ENCODE peak calls at places on chromosomes 6 and 20, in five cellular contexts. One of them, this sample, is unnamed.

GRCh38 chr6:23445157-23445710 is 680.8 kb upstream of the NRSN1 start:
- DNase-seq in right cardiac atrium: peak; percentile 19
- DNase-seq in H7: no peak
- DNase-seq in left lung: no peak
- DNase-seq in pancreas: no peak
- DNase-seq in this sample: no peak

GRCh38 chr6:135192256-135193174 is 11.4 kb downstream of the MYB start:
- DNase-seq in right cardiac atrium: no peak
- DNase-seq in H7: no peak
- DNase-seq in left lung: no peak
- DNase-seq in pancreas: no peak
- DNase-seq in this sample: no peak

GRCh38 chr20:6014957-6015356 is 38.9 kb downstream of the LRRN4 start:
- DNase-seq in right cardiac atrium: no peak
- DNase-seq in H7: no peak
- DNase-seq in left lung: no peak
- DNase-seq in pancreas: no peak
- DNase-seq in this sample: no peak

GRCh38 chr6:31004794-31005193 is 5.5 kb upstream of the MUC22 start:
- DNase-seq in right cardiac atrium: no peak
- DNase-seq in H7: no peak
- DNase-seq in left lung: no peak
- DNase-seq in pancreas: no peak
- DNase-seq in this sample: no peak

GRCh38 chr6:36979343-36979742 is 6.7 kb downstream of the MTCH1 start:
- DNase-seq in right cardiac atrium: peak; percentile 76
- DNase-seq in H7: peak; percentile 65
- DNase-seq in left lung: no peak
- DNase-seq in pancreas: peak; percentile 76
- DNase-seq in this sample: peak; percentile 83

GRCh38 chr6:87151786-87152527 is 3.4 kb upstream of the ZNF292 start:
- DNase-seq in right cardiac atrium: peak; percentile 89
- DNase-seq in H7: peak; percentile 76
- DNase-seq in left lung: peak; percentile 94
- DNase-seq in pancreas: peak; percentile 56
- DNase-seq in this sample: peak; percentile 74

GRCh38 chr6:44285552-44286284 is 15.5 kb downstream of the TMEM151B start:
- DNase-seq in right cardiac atrium: no peak
- DNase-seq in H7: peak; percentile 83
- DNase-seq in left lung: no peak
- DNase-seq in pancreas: no peak
- DNase-seq in this sample: no peak

GRCh38 chr6:20534295-20534897 is at the start of gene CDKAL1:
- DNase-seq in right cardiac atrium: peak; percentile 94
- DNase-seq in H7: peak; percentile 58
- DNase-seq in left lung: peak; percentile 89
- DNase-seq in pancreas: peak; percentile 86
- DNase-seq in this sample: peak; percentile 94

GRCh38 chr6:55913213-55914195 is 38.1 kb upstream of the BMP5 start:
- DNase-seq in right cardiac atrium: no peak
- DNase-seq in H7: peak; percentile 48
- DNase-seq in left lung: no peak
- DNase-seq in pancreas: no peak
- DNase-seq in this sample: no peak

GRCh38 chr6:7138921-7139358 is 31.2 kb downstream of the RREB1 start:
- DNase-seq in right cardiac atrium: no peak
- DNase-seq in H7: peak; percentile 73
- DNase-seq in left lung: no peak
- DNase-seq in pancreas: peak; percentile 81
- DNase-seq in this sample: no peak

GRCh38 chr6:107187630-107188029 is 72.3 kb upstream of the BEND3 start:
- DNase-seq in right cardiac atrium: no peak
- DNase-seq in H7: no peak
- DNase-seq in left lung: no peak
- DNase-seq in pancreas: no peak
- DNase-seq in this sample: no peak

GRCh38 chr20:49186535-49187329 is 1.4 kb downstream of the STAU1 start:
- DNase-seq in right cardiac atrium: no peak
- DNase-seq in H7: peak; percentile 27
- DNase-seq in left lung: no peak
- DNase-seq in pancreas: peak; percentile 76
- DNase-seq in this sample: peak; percentile 78

GRCh38 chr6:157443066-157443800 is 62.2 kb downstream of the ZDHHC14 start:
- DNase-seq in right cardiac atrium: no peak
- DNase-seq in H7: no peak
- DNase-seq in left lung: no peak
- DNase-seq in pancreas: no peak
- DNase-seq in this sample: no peak

GRCh38 chr6:74287932-74288331 is 591.9 kb downstream of the CD109 start:
- DNase-seq in right cardiac atrium: no peak
- DNase-seq in H7: no peak
- DNase-seq in left lung: no peak
- DNase-seq in pancreas: no peak
- DNase-seq in this sample: no peak

GRCh38 chr6:23266536-23266935 is 697.2 kb downstream of the HDGFL1 start:
- DNase-seq in right cardiac atrium: no peak
- DNase-seq in H7: no peak
- DNase-seq in left lung: no peak
- DNase-seq in pancreas: no peak
- DNase-seq in this sample: no peak

GRCh38 chr6:17589402-17590116 is 10.5 kb upstream of the FAM8A1 start:
- DNase-seq in right cardiac atrium: no peak
- DNase-seq in H7: no peak
- DNase-seq in left lung: no peak
- DNase-seq in pancreas: no peak
- DNase-seq in this sample: no peak

GRCh38 chr20:47033665-47034064 is 139.0 kb downstream of the EYA2 start:
- DNase-seq in right cardiac atrium: no peak
- DNase-seq in H7: no peak
- DNase-seq in left lung: no peak
- DNase-seq in pancreas: no peak
- DNase-seq in this sample: no peak
- H3K27me3 ChIP-seq in right cardiac atrium: no peaks in the 10 kb centered on the region
- H3K27me3 ChIP-seq in H7: no peaks in the 10 kb centered on the region
- H3K27me3 ChIP-seq in left lung: no peaks in the 10 kb centered on the region
- H3K27me3 ChIP-seq in pancreas: no peaks in the 10 kb centered on the region
- H3K27me3 ChIP-seq in this sample: no peaks in the 10 kb centered on the region

GRCh38 chr20:23918101-23918862 is 38.7 kb upstream of the CST5 start:
- DNase-seq in right cardiac atrium: no peak
- DNase-seq in H7: no peak
- DNase-seq in left lung: no peak
- DNase-seq in pancreas: no peak
- DNase-seq in this sample: no peak
- H3K4me3 ChIP-seq in right cardiac atrium: no peak overlapping the region
- H3K4me3 ChIP-seq in H7: no peak overlapping the region
- H3K4me3 ChIP-seq in left lung: no peak overlapping the region
- H3K4me3 ChIP-seq in pancreas: no peak overlapping the region
- H3K4me3 ChIP-seq in this sample: no peak overlapping the region

GRCh38 chr20:22617160-22617559 is 32.8 kb upstream of the FOXA2 start:
- DNase-seq in right cardiac atrium: no peak
- DNase-seq in H7: no peak
- DNase-seq in left lung: no peak
- DNase-seq in pancreas: peak; percentile 82
- DNase-seq in this sample: peak; percentile 33

GRCh38 chr20:22619806-22620205 is 35.4 kb upstream of the FOXA2 start:
- DNase-seq in right cardiac atrium: no peak
- DNase-seq in H7: peak; percentile 32
- DNase-seq in left lung: no peak
- DNase-seq in pancreas: no peak
- DNase-seq in this sample: no peak

GRCh38 chr20:22615425-22615824 is 31.1 kb upstream of the FOXA2 start:
- DNase-seq in right cardiac atrium: no peak
- DNase-seq in H7: no peak
- DNase-seq in left lung: no peak
- DNase-seq in pancreas: no peak
- DNase-seq in this sample: no peak

GRCh38 chr20:22619272-22619671 is 34.9 kb upstream of the FOXA2 start:
- DNase-seq in right cardiac atrium: no peak
- DNase-seq in H7: no peak
- DNase-seq in left lung: no peak
- DNase-seq in pancreas: no peak
- DNase-seq in this sample: no peak

DNA sequence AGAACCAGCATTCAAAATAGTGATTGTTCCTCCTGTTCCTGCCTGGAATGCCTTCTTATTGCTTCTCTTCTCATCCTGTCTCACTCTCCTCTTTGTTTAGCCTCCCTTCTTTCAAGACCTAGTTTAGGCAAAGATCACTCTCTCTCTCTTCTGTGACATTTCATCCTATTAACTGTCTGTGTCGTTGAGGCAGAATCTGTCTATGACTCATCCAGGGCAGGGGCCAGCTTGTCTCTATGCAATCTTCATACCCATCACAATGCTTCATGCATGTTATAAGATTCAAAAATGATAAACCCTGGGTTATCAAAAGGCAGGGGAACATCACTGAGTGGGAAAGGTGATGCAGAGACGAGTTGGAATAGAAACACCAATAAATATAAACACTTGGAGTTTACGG is 32.2 kb upstream of the FOXA2 start:
- DNase-seq in right cardiac atrium: no peak
- DNase-seq in H7: no peak
- DNase-seq in left lung: no peak
- DNase-seq in pancreas: no peak
- DNase-seq in this sample: no peak
- H3K27me3 ChIP-seq in right cardiac atrium: peaks cover 4% of the 10 kb centered on the region
- H3K27me3 ChIP-seq in H7: peaks cover 2% of the 10 kb centered on the region
- H3K27me3 ChIP-seq in left lung: peaks cover 23% of the 10 kb centered on the region
- H3K27me3 ChIP-seq in pancreas: no peaks in the 10 kb centered on the region
- H3K27me3 ChIP-seq in this sample: no peaks in the 10 kb centered on the region

GRCh38 chr20:51715028-51715872 is 52.9 kb downstream of the ATP9A start:
- DNase-seq in right cardiac atrium: no peak
- DNase-seq in H7: no peak
- DNase-seq in left lung: no peak
- DNase-seq in pancreas: no peak
- DNase-seq in this sample: no peak

GRCh38 chr20:51711426-51711825 is 56.8 kb downstream of the ATP9A start:
- DNase-seq in right cardiac atrium: no peak
- DNase-seq in H7: no peak
- DNase-seq in left lung: no peak
- DNase-seq in pancreas: no peak
- DNase-seq in this sample: no peak

GRCh38 chr20:51712501-51713212 is 55.5 kb downstream of the ATP9A start:
- DNase-seq in right cardiac atrium: no peak
- DNase-seq in H7: peak; percentile 74
- DNase-seq in left lung: no peak
- DNase-seq in pancreas: no peak
- DNase-seq in this sample: peak; percentile 62

GRCh38 chr20:51713213-51713598 is 55.0 kb downstream of the ATP9A start:
- DNase-seq in right cardiac atrium: no peak
- DNase-seq in H7: no peak
- DNase-seq in left lung: no peak
- DNase-seq in pancreas: no peak
- DNase-seq in this sample: no peak

GRCh38 chr20:51710503-51710902 is 57.7 kb downstream of the ATP9A start:
- DNase-seq in right cardiac atrium: no peak
- DNase-seq in H7: peak; percentile 52
- DNase-seq in left lung: no peak
- DNase-seq in pancreas: no peak
- DNase-seq in this sample: no peak
- H3K4me3 ChIP-seq in right cardiac atrium: no peak overlapping the region
- H3K4me3 ChIP-seq in H7: no peak overlapping the region
- H3K4me3 ChIP-seq in left lung: no peak overlapping the region
- H3K4me3 ChIP-seq in pancreas: no peak overlapping the region
- H3K4me3 ChIP-seq in this sample: no peak overlapping the region

GRCh38 chr6:148996815-148997214 is 250.0 kb downstream of the UST start:
- DNase-seq in right cardiac atrium: no peak
- DNase-seq in H7: no peak
- DNase-seq in left lung: no peak
- DNase-seq in pancreas: no peak
- DNase-seq in this sample: no peak
- H3K27me3 ChIP-seq in right cardiac atrium: no peaks in the 10 kb centered on the region
- H3K27me3 ChIP-seq in H7: no peaks in the 10 kb centered on the region
- H3K27me3 ChIP-seq in left lung: no peaks in the 10 kb centered on the region
- H3K27me3 ChIP-seq in pancreas: no peaks in the 10 kb centered on the region
- H3K27me3 ChIP-seq in this sample: no peaks in the 10 kb centered on the region

GRCh38 chr20:47352332-47353223 is 3.9 kb downstream of the ZMYND8 start:
- DNase-seq in right cardiac atrium: peak; percentile 69
- DNase-seq in H7: no peak
- DNase-seq in left lung: peak; percentile 79
- DNase-seq in pancreas: peak; percentile 91
- DNase-seq in this sample: no peak
- H3K4me3 ChIP-seq in right cardiac atrium: peak overlapping the region; percentile 3
- H3K4me3 ChIP-seq in H7: no peak overlapping the region
- H3K4me3 ChIP-seq in left lung: no peak overlapping the region
- H3K4me3 ChIP-seq in pancreas: peak overlapping the region; percentile 3
- H3K4me3 ChIP-seq in this sample: peak overlapping the region; percentile 2

DNA sequence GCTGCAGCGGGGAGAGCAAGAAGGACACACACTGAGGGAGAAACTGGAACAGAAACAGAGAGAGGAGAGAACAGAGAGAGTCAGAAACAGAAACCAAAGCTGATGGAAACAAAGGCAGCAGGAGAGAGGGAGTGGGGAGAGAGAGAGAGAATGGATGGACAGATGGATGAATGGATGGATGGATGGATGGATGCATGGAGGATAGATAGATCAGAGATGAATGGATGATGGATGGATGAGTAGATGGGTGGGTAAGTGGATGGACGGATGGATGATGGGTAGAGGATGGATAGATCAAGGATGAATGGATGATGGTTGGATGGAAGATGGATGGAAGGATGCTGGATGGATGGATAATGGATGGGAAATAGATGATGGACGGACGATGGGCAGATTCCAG is 35.0 kb upstream of the PHACTR3 start:
- DNase-seq in right cardiac atrium: no peak
- DNase-seq in H7: no peak
- DNase-seq in left lung: no peak
- DNase-seq in pancreas: no peak
- DNase-seq in this sample: no peak
- H3K27me3 ChIP-seq in right cardiac atrium: no peaks in the 10 kb centered on the region
- H3K27me3 ChIP-seq in H7: peaks cover 7% of the 10 kb centered on the region
- H3K27me3 ChIP-seq in left lung: peaks cover 59% of the 10 kb centered on the region
- H3K27me3 ChIP-seq in pancreas: no peaks in the 10 kb centered on the region
- H3K27me3 ChIP-seq in this sample: no peaks in the 10 kb centered on the region

This sample was measured in testis.